ENCODE peak calls at places on chromosomes 7 and 10, in four cellular contexts. C is posterior cingulate gyrus; X is NCI-H510A; Z is activated T-helper 1 cell treated with anti-CD3 and anti-CD28 coated beads, Interleukin-2, amount 50 U/mL, for 16 hours. N is an unnamed sample.

GRCh38 chr7:129950191-129950940 is 2.4 kb downstream of the UBE2H start:
- DNase-seq in C (no peak), X (no peak), Z (no peak), N (no peak)

GRCh38 chr7:43781726-43782607 is 23.5 kb downstream of the BLVRA start:
- DNase-seq in C (no peak), X (no peak), Z (no peak), N (no peak)

GRCh38 chr10:116737582-116738358 is 4.6 kb downstream of the HSPA12A start:
- DNase-seq in C (peak), X (no peak), Z (no peak), N (no peak)

GRCh38 chr10:66555061-66555460 is 370.8 kb upstream of the LRRTM3 start:
- DNase-seq in C (no peak), X (no peak), Z (no peak), N (no peak)

GRCh38 chr10:52774600-52775106 is 2.1 kb upstream of the MBL2 start:
- DNase-seq in C (no peak), X (no peak), Z (no peak), N (no peak)

GRCh38 chr10:122265896-122266295 is 5.2 kb upstream of the BTBD16 start:
- DNase-seq in C (no peak), X (no peak), Z (no peak), N (no peak)

GRCh38 chr7:18425227-18425626 is 70.3 kb upstream of the HDAC9 start:
- DNase-seq in C (no peak), X (no peak), Z (no peak), N (no peak)

GRCh38 chr7:85529197-85529596 is 342.3 kb upstream of the SEMA3D start:
- DNase-seq in C (no peak), X (no peak), Z (no peak), N (no peak)

GRCh38 chr10:35307297-35307696 is 29.0 kb upstream of the CCNY start:
- DNase-seq in C (no peak), X (no peak), Z (no peak), N (no peak)

GRCh38 chr7:139679731-139680594 is 97.8 kb downstream of the HIPK2 start:
- DNase-seq in C (no peak), X (no peak), Z (no peak), N (no peak)

GRCh38 chr10:100637785-100638184 is 102.0 kb downstream of the HIF1AN start:
- DNase-seq in C (no peak), X (no peak), Z (no peak), N (no peak)

GRCh38 chr7:151085691-151086620 is at the start of gene AGAP3:
- DNase-seq in C (peak), X (peak), Z (peak), N (peak)

GRCh38 chr10:47378606-47379444 is 5.3 kb downstream of the ZNF488 start:
- DNase-seq in C (no peak), X (no peak), Z (no peak), N (no peak)

GRCh38 chr7:76206633-76207032 is 4.9 kb downstream of the SRRM3 start:
- DNase-seq in C (peak), X (no peak), Z (no peak), N (no peak)

GRCh38 chr7:70797109-70797514 is 334.8 kb upstream of the GALNT17 start:
- DNase-seq in C (no peak), X (no peak), Z (no peak), N (no peak)

GRCh38 chr10:91043173-91043910 is 122.5 kb upstream of the ANKRD1 start:
- DNase-seq in C (no peak), X (no peak), Z (no peak), N (no peak)

GRCh38 chr7:2295936-2296620 is 18.2 kb downstream of the SNX8 start:
- DNase-seq in C (no peak), X (no peak), Z (no peak), N (no peak)

GRCh38 chr7:157801971-157802675 is 465.3 kb downstream of the DNAJB6 start:
- DNase-seq in C (no peak), X (no peak), Z (no peak), N (no peak)

GRCh38 chr7:135169936-135170222 is 628 bp downstream of the CYREN start:
- DNase-seq in C (no peak), X (no peak), Z (no peak), N (no peak)

GRCh38 chr7:46616636-46617035 is 695.6 kb upstream of the IGFBP3 start:
- DNase-seq in C (no peak), X (no peak), Z (no peak), N (no peak)

GRCh38 chr7:100546129-100546867 is 7.3 kb downstream of the AGFG2 start:
- DNase-seq in C (no peak), X (no peak), Z (no peak), N (no peak)

GRCh38 chr7:95596183-95597135 is at the start of gene PDK4:
- DNase-seq in C (peak), X (peak), Z (no peak), N (no peak)

GRCh38 chr7:99096124-99096887 is 47.6 kb downstream of the SMURF1 start:
- DNase-seq in C (no peak), X (no peak), Z (no peak), N (no peak)

GRCh38 chr10:75034714-75035258 is 76.7 kb upstream of the SAMD8 start:
- DNase-seq in C (no peak), X (no peak), Z (no peak), N (no peak)

GRCh38 chr7:44220732-44221131 is 20.0 kb downstream of the YKT6 start:
- DNase-seq in C (no peak), X (no peak), Z (no peak), N (no peak)

GRCh38 chr10:103617362-103618026 is 124.0 kb downstream of the NEURL1 start:
- DNase-seq in C (no peak), X (no peak), Z (no peak), N (no peak)

GRCh38 chr10:1561731-1562337 is 175.5 kb downstream of the ADARB2 start:
- DNase-seq in C (no peak), X (no peak), Z (no peak), N (no peak)

GRCh38 chr7:142535123-142535779 is 214.0 kb upstream of the PRSS1 start:
- DNase-seq in C (peak), X (no peak), Z (peak), N (peak)

GRCh38 chr10:24382979-24383663 is 174.2 kb downstream of the KIAA1217 start:
- DNase-seq in C (no peak), X (no peak), Z (no peak), N (no peak)

GRCh38 chr10:23157691-23158369 is 34.3 kb upstream of the PTF1A start:
- DNase-seq in C (no peak), X (peak), Z (no peak), N (peak)

GRCh38 chr10:103896225-103896624 is 21.8 kb downstream of the STN1 start:
- DNase-seq in C (no peak), X (no peak), Z (no peak), N (no peak)

GRCh38 chr10:121392657-121393056 is 205.6 kb downstream of the FGFR2 start:
- DNase-seq in C (no peak), X (no peak), Z (no peak), N (no peak)

GRCh38 chr10:106474891-106475290 is 689.6 kb downstream of the SORCS1 start:
- DNase-seq in C (no peak), X (no peak), Z (no peak), N (no peak)

GRCh38 chr10:100744136-100744979 is 1.0 kb upstream of the PAX2 start:
- DNase-seq in C (no peak), X (no peak), Z (no peak), N (no peak)

N was measured in SW 1271.